ENCODE peak calls at places on chromosome 5, in four cellular contexts. B is activated T-cell treated with anti-CD3 and anti-CD28 coated beads for 48 hours, V is HEK293T, D is NCI-H146. U is an unnamed sample.

GRCh38 chr5:77379558-77380061 is 112.5 kb downstream of the WDR41 start:
- DNase-seq in D (no peak), V (no peak), B (peak; percentile 45), U (no peak)

GRCh38 chr5:124634228-124634819 is 112.1 kb downstream of the ZNF608 start:
- DNase-seq in V (no peak), B (no peak), D (no peak), U (no peak)

GRCh38 chr5:167710444-167711025 is 580.9 kb upstream of the WWC1 start:
- DNase-seq in V (no peak), B (no peak), D (no peak), U (no peak)

GRCh38 chr5:60295423-60295822 is 401.9 kb upstream of the PDE4D start:
- DNase-seq in V (peak; percentile 17), D (no peak), B (no peak), U (peak; percentile 8)

GRCh38 chr5:24644757-24645156 is at the start of gene CDH10:
- DNase-seq in D (peak; percentile 88), V (peak; percentile 58), B (no peak), U (no peak)

GRCh38 chr5:141654298-141654697 is 3.1 kb upstream of the FCHSD1 start:
- DNase-seq in D (no peak), B (no peak), V (no peak), U (no peak)

GRCh38 chr5:61652916-61653315 is 320.9 kb downstream of the ZSWIM6 start:
- DNase-seq in D (no peak), V (no peak), B (no peak), U (no peak)

GRCh38 chr5:8907168-8907868 is 638.6 kb downstream of the SEMA5A start:
- DNase-seq in V (no peak), B (no peak), D (no peak), U (peak; percentile 71)

GRCh38 chr5:62002436-62002835 is 303.6 kb upstream of the KIF2A start:
- DNase-seq in V (no peak), D (no peak), B (no peak), U (no peak)

GRCh38 chr5:135600971-135601381 is 22.2 kb upstream of the CXCL14 start:
- DNase-seq in V (no peak), D (no peak), B (no peak), U (no peak)

GRCh38 chr5:174624754-174625506 is 99.5 kb upstream of the MSX2 start:
- DNase-seq in B (no peak), D (no peak), V (no peak), U (no peak)

GRCh38 chr5:135990518-135991240 is 35.9 kb upstream of the LECT2 start:
- DNase-seq in V (no peak), D (no peak), B (no peak), U (no peak)

GRCh38 chr5:127206320-127207113 is 84.1 kb upstream of the MEGF10 start:
- DNase-seq in V (no peak), D (no peak), B (no peak), U (peak; percentile 57)

GRCh38 chr5:52705720-52706119 is 82.0 kb upstream of the ITGA1 start:
- DNase-seq in D (no peak), V (no peak), B (no peak), U (no peak)

GRCh38 chr5:1562599-1562998 is 38.8 kb upstream of the LPCAT1 start:
- DNase-seq in D (no peak), B (no peak), V (no peak), U (no peak)

GRCh38 chr5:305459-305858 is 16.1 kb upstream of the AHRR start:
- DNase-seq in V (no peak), D (no peak), B (no peak), U (no peak)

GRCh38 chr5:113090336-113091106 is 113.9 kb downstream of the DCP2 start:
- DNase-seq in D (no peak), B (no peak), V (no peak), U (no peak)

GRCh38 chr5:96624631-96625030 is 37.5 kb upstream of the CAST start:
- DNase-seq in V (no peak), D (no peak), B (no peak), U (no peak)

GRCh38 chr5:23042231-23042630 is 189.1 kb upstream of the CDH12 start:
- DNase-seq in V (no peak), B (no peak), D (no peak), U (no peak)

GRCh38 chr5:6632324-6632930 is 417 bp downstream of the NSUN2 start:
- DNase-seq in V (peak; percentile 42), D (peak; percentile 45), B (no peak), U (no peak)

GRCh38 chr5:126267435-126267834 is 155.8 kb upstream of the GRAMD2B start:
- DNase-seq in D (no peak), B (no peak), V (no peak), U (no peak)

GRCh38 chr5:103450333-103451061 is 112.1 kb downstream of the NUDT12 start:
- DNase-seq in V (no peak), D (no peak), B (no peak), U (peak; percentile 24)

GRCh38 chr5:34656700-34657549 is 797 bp downstream of the RAI14 start:
- DNase-seq in B (no peak), D (peak; percentile 23), V (peak; percentile 28), U (no peak)

GRCh38 chr5:164860896-164861295 is 1355.5 kb downstream of the MAT2B start:
- DNase-seq in D (no peak), B (no peak), V (no peak), U (no peak)

GRCh38 chr5:144205141-144205551 is 34.5 kb downstream of the KCTD16 start:
- DNase-seq in V (peak; percentile 9), D (peak; percentile 76), B (no peak), U (no peak)

GRCh38 chr5:124648902-124649467 is 97.5 kb downstream of the ZNF608 start:
- DNase-seq in V (no peak), B (no peak), D (peak; percentile 61), U (no peak)